ENCODE peak calls at places on chromosomes 7 and 10, in five cellular contexts. X is HS-5, P is spleen, F is AG04450, R is SW480. S is an unnamed sample.
A peak's percentile ranks its signal among the peaks of the same experiment; 100 is the strongest.

GRCh38 chr10:14385591-14386201 is 55.0 kb upstream of the FRMD4A start:
- DNase-seq in X (no peak), P (no peak), F (no peak), R (peak; percentile 22), S (no peak)

GRCh38 chr7:27133409-27134157 is 3.0 kb upstream of the HOXA4 start:
- DNase-seq in X (no peak), P (no peak), F (no peak), R (peak; percentile 68), S (no peak)

GRCh38 chr10:129877773-129878371 is 86.2 kb downstream of the EBF3 start:
- DNase-seq in X (no peak), P (no peak), F (no peak), R (no peak), S (no peak)

GRCh38 chr7:105934577-105935185 is 28.4 kb upstream of the CDHR3 start:
- DNase-seq in X (no peak), P (no peak), F (no peak), R (peak; percentile 70), S (peak; percentile 38)

GRCh38 chr7:12386237-12386839 is 17.3 kb downstream of the VWDE start:
- DNase-seq in X (no peak), P (no peak), F (no peak), R (no peak), S (no peak)

GRCh38 chr7:134186022-134186421 is 58.9 kb downstream of the LRGUK start:
- DNase-seq in X (peak; percentile 44), P (no peak), F (peak; percentile 29), R (no peak), S (peak; percentile 7)

GRCh38 chr7:41993173-41993867 is 243.7 kb downstream of the GLI3 start:
- DNase-seq in X (no peak), P (no peak), F (peak; percentile 48), R (no peak), S (no peak)

GRCh38 chr7:128191136-128191844 is 49.8 kb upstream of the LEP start:
- DNase-seq in X (no peak), P (no peak), F (no peak), R (no peak), S (no peak)

GRCh38 chr7:409344-410281 is 110.0 kb downstream of the PDGFA start:
- DNase-seq in X (no peak), P (peak; percentile 59), F (no peak), R (no peak), S (no peak)

GRCh38 chr10:32350811-32351342 is 3.9 kb upstream of the EPC1 start:
- DNase-seq in X (no peak), P (no peak), F (no peak), R (no peak), S (no peak)

GRCh38 chr7:106201176-106201575 is 83.6 kb downstream of the NAMPT start:
- DNase-seq in X (no peak), P (no peak), F (no peak), R (no peak), S (no peak)

GRCh38 chr7:15609287-15609686 is 47.5 kb upstream of the AGMO start:
- DNase-seq in X (no peak), P (no peak), F (no peak), R (no peak), S (no peak)

GRCh38 chr7:36863901-36864701 is 139.8 kb upstream of the AOAH start:
- DNase-seq in X (no peak), P (peak; percentile 80), F (no peak), R (no peak), S (no peak)

GRCh38 chr7:140485463-140486265 is 6.4 kb upstream of the MKRN1 start:
- DNase-seq in X (no peak), P (no peak), F (no peak), R (no peak), S (no peak)

GRCh38 chr10:116097239-116097751 is 175.7 kb downstream of the GFRA1 start:
- DNase-seq in X (no peak), P (no peak), F (no peak), R (no peak), S (peak; percentile 32)

GRCh38 chr10:119602241-119603095 is 5.7 kb upstream of the TIAL1 start:
- DNase-seq in X (no peak), P (peak; percentile 56), F (no peak), R (no peak), S (no peak)

S was measured in skeletal muscle cell.